ENCODE peak calls at places on chromosomes 12 and 14, in eight cellular contexts. U is SK-N-SH, P is hepatocyte, S is GM23248, C is GM23338, K is PC-9, G is OCI-LY7, V is MM.1S. M is an unnamed sample.

GRCh38 chr12:113981876-113982275 is 15.8 kb upstream of the RBM19 start:
- DNase-seq in U (no peak), P (no peak), S (no peak), C (no peak), K (no peak), G (no peak), V (no peak), M (no peak)

GRCh38 chr14:65179918-65180724 is 77.8 kb upstream of the MAX start:
- DNase-seq in U (no peak), P (no peak), S (peak; percentile 94), C (no peak), K (peak; percentile 79), G (peak; percentile 52), V (no peak), M (peak; percentile 38)

GRCh38 chr12:52059582-52060497 is 8.6 kb downstream of the NR4A1 start:
- DNase-seq in U (no peak), P (peak; percentile 52), S (peak; percentile 47), C (no peak), K (no peak), G (peak; percentile 68), V (no peak), M (peak; percentile 63)

GRCh38 chr12:14260011-14260993 is 105.2 kb upstream of the ATF7IP start:
- DNase-seq in U (no peak), P (peak; percentile 86), S (peak; percentile 94), C (peak; percentile 98), K (peak; percentile 94), G (no peak), V (no peak), M (peak; percentile 47)

GRCh38 chr12:674272-674781 is 11.1 kb upstream of the NINJ2 start:
- DNase-seq in U (no peak), P (no peak), S (peak; percentile 17), C (no peak), K (no peak), G (peak; percentile 71), V (peak; percentile 82), M (no peak)

GRCh38 chr12:58847876-58848600 is 72.3 kb downstream of the LRIG3 start:
- DNase-seq in U (no peak), P (no peak), S (no peak), C (no peak), K (no peak), G (no peak), V (no peak), M (no peak)

GRCh38 chr12:91854725-91855124 is 290.9 kb downstream of the BTG1 start:
- DNase-seq in U (no peak), P (peak; percentile 13), S (peak; percentile 63), C (no peak), K (no peak), G (no peak), V (no peak), M (no peak)

GRCh38 chr14:76698631-76699030 is 62.6 kb upstream of the VASH1 start:
- DNase-seq in U (no peak), P (no peak), S (no peak), C (no peak), K (no peak), G (no peak), V (no peak), M (no peak)

GRCh38 chr14:85118274-85118673 is 411.7 kb upstream of the FLRT2 start:
- DNase-seq in U (no peak), P (no peak), S (no peak), C (no peak), K (no peak), G (no peak), V (no peak), M (no peak)

GRCh38 chr12:99713946-99714520 is 66.5 kb downstream of the GARIN6 start:
- DNase-seq in U (no peak), P (no peak), S (no peak), C (no peak), K (no peak), G (no peak), V (no peak), M (no peak)

GRCh38 chr14:90697146-90697545 is 119.1 kb downstream of the TTC7B start:
- DNase-seq in U (no peak), P (no peak), S (no peak), C (no peak), K (no peak), G (no peak), V (no peak), M (no peak)

GRCh38 chr14:52700701-52701172 is 5.4 kb upstream of the ERO1A start:
- DNase-seq in U (no peak), P (peak; percentile 46), S (no peak), C (no peak), K (no peak), G (no peak), V (no peak), M (peak; percentile 66)

GRCh38 chr12:62834406-62834805 is 100.5 kb downstream of the PPM1H start:
- DNase-seq in U (no peak), P (no peak), S (no peak), C (no peak), K (no peak), G (no peak), V (no peak), M (no peak)

GRCh38 chr14:51079085-51079484 is 15.8 kb downstream of the TRIM9 start:
- DNase-seq in U (no peak), P (no peak), S (peak; percentile 22), C (no peak), K (no peak), G (no peak), V (no peak), M (no peak)

GRCh38 chr12:130286741-130287140 is 50.9 kb upstream of the PIWIL1 start:
- DNase-seq in U (no peak), P (no peak), S (no peak), C (no peak), K (no peak), G (no peak), V (no peak), M (no peak)

GRCh38 chr14:68734231-68734732 is 58.6 kb downstream of the ZFP36L1 start:
- DNase-seq in U (no peak), P (no peak), S (no peak), C (no peak), K (no peak), G (peak; percentile 56), V (peak; percentile 49), M (no peak)

GRCh38 chr12:112969547-112970306 is 8.6 kb upstream of the OAS2 start:
- DNase-seq in U (no peak), P (no peak), S (no peak), C (no peak), K (no peak), G (no peak), V (no peak), M (no peak)

DNA sequence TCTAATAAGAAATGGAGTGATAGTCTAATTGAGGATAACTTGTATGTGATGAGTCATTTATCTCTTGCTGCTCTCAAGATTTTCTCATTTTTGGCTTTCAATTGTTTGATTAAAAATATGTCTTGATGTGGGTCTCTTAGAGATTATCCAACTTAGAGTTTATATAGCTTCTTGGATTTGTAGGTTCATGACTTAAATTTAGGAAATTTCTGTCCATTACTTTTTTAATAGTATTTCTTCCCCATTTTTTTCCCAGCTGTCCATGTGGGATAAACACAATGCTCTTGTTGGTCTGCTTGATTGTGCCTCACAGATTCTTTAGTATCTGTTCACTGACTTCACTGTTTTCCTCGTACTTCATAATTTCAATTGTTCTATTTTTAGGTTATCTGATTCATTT is 7.5 kb downstream of the OR6C65 start:
- DNase-seq in U (no peak), P (no peak), S (no peak), C (no peak), K (no peak), G (no peak), V (no peak), M (no peak)
- H3K9me2 ChIP-seq in U (peaks cover 3% of the 10 kb centered on the region), P (no peaks in the 10 kb centered on the region), S (no peaks in the 10 kb centered on the region), C (no peaks in the 10 kb centered on the region), K (no peaks in the 10 kb centered on the region), G (no peaks in the 10 kb centered on the region), V (no peaks in the 10 kb centered on the region), M (no peaks in the 10 kb centered on the region)

GRCh38 chr14:88904864-88905263 is 80.4 kb downstream of the TTC8 start:
- DNase-seq in U (peak; percentile 26), P (no peak), S (peak; percentile 26), C (no peak), K (no peak), G (no peak), V (no peak), M (no peak)
- H3K9me2 ChIP-seq in U (no peaks in the 10 kb centered on the region), P (no peaks in the 10 kb centered on the region), S (no peaks in the 10 kb centered on the region), C (no peaks in the 10 kb centered on the region), K (no peaks in the 10 kb centered on the region), G (no peaks in the 10 kb centered on the region), V (no peaks in the 10 kb centered on the region), M (no peaks in the 10 kb centered on the region)

GRCh38 chr14:104684449-104684821 is 5.0 kb upstream of the INF2 start:
- DNase-seq in U (no peak), P (no peak), S (no peak), C (no peak), K (no peak), G (no peak), V (no peak), M (no peak)

GRCh38 chr14:104686624-104687517 is 2.5 kb upstream of the INF2 start:
- DNase-seq in U (no peak), P (no peak), S (no peak), C (no peak), K (no peak), G (peak; percentile 54), V (no peak), M (no peak)

GRCh38 chr14:104685216-104685997 is 4.0 kb upstream of the INF2 start:
- DNase-seq in U (no peak), P (peak; percentile 69), S (peak; percentile 25), C (no peak), K (no peak), G (peak; percentile 47), V (no peak), M (no peak)

GRCh38 chr14:104687601-104688504 is 1.6 kb upstream of the INF2 start:
- DNase-seq in U (no peak), P (peak; percentile 91), S (peak; percentile 49), C (peak; percentile 68), K (peak; percentile 89), G (no peak), V (no peak), M (peak; percentile 62)

GRCh38 chr14:104685998-104686610 is 3.3 kb upstream of the INF2 start:
- DNase-seq in U (no peak), P (no peak), S (no peak), C (no peak), K (no peak), G (no peak), V (no peak), M (no peak)
- H3K9me2 ChIP-seq in U (no peaks in the 10 kb centered on the region), P (no peaks in the 10 kb centered on the region), S (no peaks in the 10 kb centered on the region), C (no peaks in the 10 kb centered on the region), K (no peaks in the 10 kb centered on the region), G (no peaks in the 10 kb centered on the region), V (no peaks in the 10 kb centered on the region), M (no peaks in the 10 kb centered on the region)

DNA sequence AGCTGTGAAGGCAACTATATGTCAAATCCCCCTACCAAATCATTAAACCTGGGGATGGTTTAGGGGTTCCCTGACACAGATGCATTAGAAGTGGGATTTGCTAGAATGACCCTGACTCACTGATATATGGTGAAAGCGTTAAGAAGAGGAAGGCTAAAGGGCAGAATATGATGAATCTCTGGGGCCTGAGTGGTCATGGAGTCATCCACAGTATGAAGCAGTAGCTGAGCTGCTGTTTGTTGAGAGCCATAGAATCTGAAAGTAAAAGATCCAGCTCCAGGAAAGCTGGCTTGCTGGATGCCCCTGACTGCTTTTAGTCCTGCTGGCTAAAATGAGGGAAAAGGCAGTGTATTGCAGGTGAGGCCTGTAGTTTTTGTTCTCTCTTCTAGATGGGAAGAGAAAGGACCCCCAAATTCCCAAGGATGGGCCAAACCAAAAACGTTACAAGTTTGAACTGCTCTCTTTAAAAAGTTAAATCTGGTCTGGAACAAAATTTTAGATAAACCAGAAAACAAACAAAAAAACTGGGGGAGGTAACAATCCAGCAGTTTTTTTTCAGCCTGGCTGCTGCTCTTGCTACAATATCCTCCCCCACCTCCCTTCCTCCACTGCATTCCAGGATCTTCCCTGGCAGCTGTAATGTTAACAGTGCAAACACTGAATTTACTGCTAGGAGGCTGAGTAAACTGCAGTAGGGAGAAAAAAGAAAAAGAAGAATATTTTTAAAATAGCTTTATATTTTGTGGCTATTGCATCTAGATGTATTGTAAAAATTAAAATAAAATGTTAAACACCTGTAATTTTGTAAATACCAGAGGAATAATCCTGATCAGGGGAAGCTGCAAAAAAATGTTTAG is 16.5 kb downstream of the SEL1L start:
- DNase-seq in U (no peak), P (peak; percentile 79), S (peak; percentile 63), C (peak; percentile 62), K (no peak), G (no peak), V (no peak), M (no peak)
- H3K9me2 ChIP-seq in U (no peaks in the 10 kb centered on the region), P (no peaks in the 10 kb centered on the region), S (no peaks in the 10 kb centered on the region), C (no peaks in the 10 kb centered on the region), K (no peaks in the 10 kb centered on the region), G (no peaks in the 10 kb centered on the region), V (no peaks in the 10 kb centered on the region), M (no peaks in the 10 kb centered on the region)